ENCODE peak calls at places on chromosomes 3 and 15, in six cellular contexts. W is keratinocyte; K is cardiac fibroblast; D is AG09309; H is naive thymus-derived CD4-positive, alpha-beta T cell; Z is ovary. Y is an unnamed sample.

GRCh38 chr15:69065981-69066645 is 51.6 kb downstream of the NOX5 start:
- DNase-seq in W (no peak), K (no peak), D (no peak), H (no peak), Z (no peak), Y (no peak)

GRCh38 chr15:33865416-33865815 is 102.9 kb upstream of the CHRM5 start:
- DNase-seq in W (no peak), K (peak), D (no peak), H (no peak), Z (no peak), Y (peak)

GRCh38 chr15:45377630-45378148 is 655 bp downstream of the GATM start:
- DNase-seq in W (no peak), K (no peak), D (no peak), H (no peak), Z (peak), Y (no peak)

GRCh38 chr15:40468850-40469249 is 1.9 kb upstream of the CHST14 start:
- DNase-seq in W (no peak), K (no peak), D (no peak), H (no peak), Z (no peak), Y (no peak)

GRCh38 chr15:92226020-92226612 is 167.6 kb upstream of the ST8SIA2 start:
- DNase-seq in W (no peak), K (peak), D (peak), H (no peak), Z (no peak), Y (no peak)

GRCh38 chr3:24196526-24196925 is 251.4 kb downstream of the NR1D2 start:
- DNase-seq in W (no peak), K (peak), D (peak), H (no peak), Z (no peak), Y (no peak)

GRCh38 chr3:134214239-134214638 is 36.4 kb downstream of the RYK start:
- DNase-seq in W (no peak), K (no peak), D (no peak), H (no peak), Z (no peak), Y (no peak)

GRCh38 chr3:122295286-122295685 is 29.8 kb upstream of the CSTA start:
- DNase-seq in W (no peak), K (no peak), D (no peak), H (no peak), Z (no peak), Y (no peak)

GRCh38 chr3:172159376-172159775 is 120.0 kb downstream of the FNDC3B start:
- DNase-seq in W (no peak), K (no peak), D (no peak), H (no peak), Z (no peak), Y (no peak)

GRCh38 chr3:18079062-18079461 is 336.6 kb upstream of the TBC1D5 start:
- DNase-seq in W (no peak), K (no peak), D (no peak), H (no peak), Z (no peak), Y (no peak)

GRCh38 chr3:118772036-118773030 is 262.3 kb downstream of the IGSF11 start:
- DNase-seq in W (no peak), K (no peak), D (no peak), H (no peak), Z (no peak), Y (no peak)

GRCh38 chr3:71132995-71133730 is 450.4 kb downstream of the FOXP1 start:
- DNase-seq in W (no peak), K (no peak), D (no peak), H (no peak), Z (no peak), Y (no peak)

GRCh38 chr15:56249080-56249479 is 5.4 kb upstream of the RFX7 start:
- DNase-seq in W (no peak), K (peak), D (peak), H (no peak), Z (no peak), Y (peak)

GRCh38 chr3:15528881-15529537 is 7.5 kb upstream of the COLQ start:
- DNase-seq in W (no peak), K (no peak), D (no peak), H (no peak), Z (no peak), Y (no peak)
- H3K4me3 ChIP-seq in W (no peak), K (no peak), D (no peak), H (no peak), Z (no peak), Y (no peak)

GRCh38 chr3:69490971-69491370 is 105.1 kb upstream of the FRMD4B start:
- DNase-seq in W (no peak), K (no peak), D (no peak), H (no peak), Z (no peak), Y (no peak)
- H3K4me3 ChIP-seq in W (no peak), K (no peak), D (no peak), H (no peak), Z (no peak), Y (no peak)

DNA sequence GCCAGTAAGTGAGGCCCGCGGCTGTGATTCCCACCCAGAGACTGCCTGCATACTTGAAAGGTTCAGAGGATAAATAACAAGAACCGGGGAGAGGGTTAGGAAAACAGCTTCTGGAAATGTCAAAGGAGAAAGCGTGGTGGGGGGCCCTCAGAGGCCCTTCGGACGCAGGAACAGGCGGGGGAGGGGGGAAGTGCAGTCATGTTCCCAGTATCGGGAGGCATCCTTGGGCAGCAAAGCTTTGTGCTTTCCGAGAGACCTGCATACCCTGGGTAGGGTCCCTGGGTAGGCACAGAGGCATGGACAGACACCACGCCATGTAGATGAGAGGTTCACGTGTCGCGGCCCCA is 21.4 kb downstream of the EPHB3 start:
- DNase-seq in W (no peak), K (no peak), D (no peak), H (no peak), Z (no peak), Y (no peak)
- H3K4me3 ChIP-seq in W (peak), K (peak), D (peak), H (no peak), Z (peak), Y (peak)

GRCh38 chr3:160226026-160226739 is 961 bp downstream of the C3orf80 start:
- DNase-seq in W (no peak), K (no peak), D (no peak), H (peak), Z (no peak), Y (no peak)
- H3K4me3 ChIP-seq in W (peak), K (peak), D (peak), H (peak), Z (peak), Y (peak)

GRCh38 chr3:195873971-195874370 is 34.4 kb downstream of the TNK2 start:
- DNase-seq in W (no peak), K (peak), D (no peak), H (no peak), Z (no peak), Y (no peak)
- H3K4me3 ChIP-seq in W (no peak), K (no peak), D (no peak), H (no peak), Z (no peak), Y (no peak)

DNA sequence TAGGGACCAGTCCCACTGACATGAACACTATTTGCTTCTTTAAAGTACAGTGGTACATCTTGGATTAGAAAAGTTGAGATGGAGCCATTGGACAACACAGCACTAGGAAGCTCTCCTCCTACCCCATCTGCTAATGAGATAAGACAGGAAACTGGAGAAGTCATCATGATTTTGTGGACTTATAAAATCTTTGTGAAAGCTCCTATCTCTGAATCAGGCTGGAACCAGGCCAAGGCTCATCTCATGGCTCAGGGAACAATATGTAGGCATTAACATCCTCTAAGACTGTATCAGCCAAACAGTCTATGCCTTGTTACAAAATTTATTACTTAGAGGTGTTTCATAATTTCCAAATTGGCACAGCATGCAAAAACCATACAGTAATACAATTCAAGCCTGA is 84.1 kb downstream of the BOC start:
- DNase-seq in W (no peak), K (no peak), D (no peak), H (no peak), Z (no peak), Y (no peak)
- H3K4me3 ChIP-seq in W (no peak), K (no peak), D (no peak), H (no peak), Z (no peak), Y (no peak)

GRCh38 chr15:47283231-47283630 is 434.1 kb upstream of the SEMA6D start:
- DNase-seq in W (no peak), K (no peak), D (no peak), H (no peak), Z (no peak), Y (no peak)

GRCh38 chr15:47292638-47293037 is 424.7 kb upstream of the SEMA6D start:
- DNase-seq in W (no peak), K (no peak), D (no peak), H (no peak), Z (no peak), Y (no peak)

GRCh38 chr15:47289667-47290066 is 427.6 kb upstream of the SEMA6D start:
- DNase-seq in W (no peak), K (no peak), D (no peak), H (no peak), Z (no peak), Y (no peak)

GRCh38 chr15:47293763-47294162 is 423.5 kb upstream of the SEMA6D start:
- DNase-seq in W (no peak), K (peak), D (peak), H (no peak), Z (peak), Y (peak)

GRCh38 chr15:47288794-47289193 is 428.5 kb upstream of the SEMA6D start:
- DNase-seq in W (no peak), K (no peak), D (no peak), H (no peak), Z (no peak), Y (no peak)
- H3K4me3 ChIP-seq in W (no peak), K (no peak), D (no peak), H (no peak), Z (no peak), Y (no peak)

GRCh38 chr15:25415217-25415616 is 23.6 kb downstream of the UBE3A start:
- DNase-seq in W (no peak), K (no peak), D (no peak), H (no peak), Z (no peak), Y (no peak)

GRCh38 chr15:25418202-25418601 is 20.6 kb downstream of the UBE3A start:
- DNase-seq in W (no peak), K (no peak), D (no peak), H (no peak), Z (no peak), Y (no peak)

GRCh38 chr15:25415707-25416106 is 23.1 kb downstream of the UBE3A start:
- DNase-seq in W (no peak), K (no peak), D (no peak), H (no peak), Z (no peak), Y (no peak)

GRCh38 chr15:25417604-25418003 is 21.2 kb downstream of the UBE3A start:
- DNase-seq in W (no peak), K (no peak), D (no peak), H (no peak), Z (no peak), Y (no peak)

DNA sequence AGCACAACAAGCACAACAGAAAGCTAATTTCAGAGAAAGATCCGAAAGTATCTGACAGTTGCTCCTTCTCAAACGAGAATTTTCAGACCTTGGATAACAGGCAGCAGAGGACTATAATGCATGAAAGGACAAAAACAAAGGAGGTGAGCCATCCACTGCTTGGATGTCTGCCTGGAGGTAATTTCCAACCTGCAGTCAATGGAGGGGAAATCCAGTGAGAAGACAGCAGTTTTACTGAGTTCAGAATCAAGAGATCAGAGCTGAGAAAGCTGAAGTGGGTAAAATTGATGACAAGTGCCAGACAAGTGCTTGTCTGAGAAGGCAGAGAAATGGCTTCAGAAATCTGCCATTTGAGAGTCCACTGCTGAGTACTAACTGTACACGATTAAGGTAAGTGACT is 22.1 kb downstream of the UBE3A start:
- DNase-seq in W (no peak), K (no peak), D (no peak), H (no peak), Z (no peak), Y (no peak)
- H3K4me3 ChIP-seq in W (no peak), K (no peak), D (no peak), H (no peak), Z (no peak), Y (no peak)